ENCODE peak calls at places on chromosomes 7 and 10, in six cellular contexts. Z is H1, O is IMR-90, L is H9, W is mesenchymal stem cell, U is trophoblast cell. E is an unnamed sample. For H3K27me3, the result is how much of the 10 kb centered on the place peaks cover.

GRCh38 chr7:129724796-129725195 is 113.3 kb downstream of the NRF1 start:
- DNase-seq in Z (no peak), O (no peak), L (no peak), W (no peak), U (no peak), E (no peak)

GRCh38 chr10:83961620-83962019 is 177.7 kb upstream of the GHITM start:
- DNase-seq in Z (no peak), O (no peak), L (no peak), W (no peak), U (no peak), E (no peak)

GRCh38 chr10:60170250-60170649 is 219.4 kb downstream of the ANK3 start:
- DNase-seq in Z (no peak), O (peak), L (no peak), W (peak), U (peak), E (no peak)

GRCh38 chr10:26365681-26366327 is 72.3 kb upstream of the APBB1IP start:
- DNase-seq in Z (no peak), O (no peak), L (no peak), W (no peak), U (peak), E (no peak)

GRCh38 chr7:80478683-80479082 is 33.2 kb downstream of the GNAT3 start:
- DNase-seq in Z (no peak), O (peak), L (no peak), W (peak), U (peak), E (no peak)

GRCh38 chr7:158847451-158847866 is 8.9 kb upstream of the DYNC2I1 start:
- DNase-seq in Z (no peak), O (no peak), L (no peak), W (peak), U (no peak), E (no peak)

GRCh38 chr10:78864761-78865517 is 203.8 kb upstream of the ZMIZ1 start:
- DNase-seq in Z (no peak), O (no peak), L (no peak), W (no peak), U (no peak), E (no peak)

GRCh38 chr7:23458044-23458443 is 12.2 kb downstream of the IGF2BP3 start:
- DNase-seq in Z (no peak), O (no peak), L (no peak), W (no peak), U (peak), E (no peak)

GRCh38 chr7:20359397-20359963 is 28.8 kb downstream of the ITGB8 start:
- DNase-seq in Z (no peak), O (peak), L (no peak), W (no peak), U (peak), E (no peak)

GRCh38 chr10:50577681-50578350 is 45.9 kb downstream of the SGMS1 start:
- DNase-seq in Z (no peak), O (peak), L (no peak), W (peak), U (peak), E (no peak)

GRCh38 chr10:32163076-32163773 is 107.0 kb upstream of the KIF5B start:
- DNase-seq in Z (no peak), O (peak), L (no peak), W (no peak), U (no peak), E (no peak)

GRCh38 chr7:99975782-99976521 is at the start of gene AZGP1:
- DNase-seq in Z (no peak), O (no peak), L (no peak), W (no peak), U (no peak), E (no peak)

GRCh38 chr10:117539271-117539876 is 3.2 kb upstream of the EMX2 start:
- DNase-seq in Z (no peak), O (no peak), L (no peak), W (no peak), U (no peak), E (no peak)

GRCh38 chr7:84336303-84336702 is 141.7 kb upstream of the SEMA3A start:
- DNase-seq in Z (no peak), O (peak), L (no peak), W (peak), U (peak), E (no peak)

GRCh38 chr10:120950103-120950561 is 99.0 kb downstream of the WDR11 start:
- DNase-seq in Z (no peak), O (peak), L (peak), W (peak), U (peak), E (peak)

GRCh38 chr7:101382937-101383336 is 20.3 kb downstream of the COL26A1 start:
- DNase-seq in Z (no peak), O (no peak), L (no peak), W (no peak), U (no peak), E (no peak)

GRCh38 chr10:128047991-128048826 is 78.0 kb downstream of the MKI67 start:
- DNase-seq in Z (no peak), O (peak), L (no peak), W (peak), U (peak), E (no peak)

GRCh38 chr7:23893942-23894890 is 184.2 kb downstream of the STK31 start:
- DNase-seq in Z (no peak), O (no peak), L (no peak), W (peak), U (no peak), E (no peak)

GRCh38 chr7:96481831-96482230 is 159.9 kb upstream of the SLC25A13 start:
- DNase-seq in Z (no peak), O (peak), L (no peak), W (no peak), U (peak), E (no peak)

GRCh38 chr10:1648648-1649047 is 88.7 kb downstream of the ADARB2 start:
- DNase-seq in Z (no peak), O (no peak), L (no peak), W (no peak), U (no peak), E (no peak)

GRCh38 chr7:6833636-6834035 is 7.6 kb upstream of the CCZ1B start:
- DNase-seq in Z (no peak), O (no peak), L (no peak), W (no peak), U (no peak), E (no peak)

GRCh38 chr7:6831018-6831725 is 5.1 kb upstream of the CCZ1B start:
- DNase-seq in Z (no peak), O (no peak), L (no peak), W (no peak), U (no peak), E (no peak)
- H3K27me3 ChIP-seq in Z (under half), O (under half), L (under half), W (under half), U (under half), E (under half)

DNA sequence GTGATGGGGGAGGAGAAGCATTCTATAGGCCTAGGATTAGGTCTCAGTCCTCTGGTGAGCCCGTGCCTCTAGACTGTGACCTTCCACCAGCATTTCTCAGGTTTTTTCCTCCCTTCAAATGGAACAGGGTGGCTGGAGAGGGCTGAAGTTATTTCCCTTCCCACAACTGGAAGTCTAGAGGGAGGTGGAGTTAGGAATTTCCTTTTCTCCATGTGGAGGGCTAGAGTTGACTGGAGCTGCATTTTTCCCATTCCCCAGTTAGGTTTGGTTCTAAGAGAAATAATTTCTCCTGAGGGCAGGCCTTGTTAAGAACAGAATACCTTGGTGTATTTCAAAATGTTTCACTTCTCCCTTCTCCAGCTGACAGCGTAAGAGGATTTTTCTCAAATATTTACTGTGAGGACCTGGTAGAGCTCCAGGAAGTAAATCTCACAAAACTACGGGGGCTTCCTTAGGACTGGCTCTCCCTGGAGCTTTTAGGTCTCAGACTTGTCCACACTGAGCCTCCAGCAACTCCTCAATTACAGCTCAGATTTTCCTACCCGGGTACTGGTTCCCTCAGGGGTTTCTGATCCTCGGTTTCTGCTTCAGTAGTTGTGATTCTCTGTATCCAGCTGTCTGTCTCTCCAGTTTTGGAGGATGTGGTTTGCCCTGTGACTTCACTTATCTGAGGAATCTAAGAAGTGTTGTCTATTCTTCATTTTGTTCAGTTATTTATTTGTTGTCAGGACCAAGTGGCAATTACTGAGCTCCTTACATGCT is 6.0 kb upstream of the REEP3 start:
- DNase-seq in Z (peak), O (peak), L (peak), W (peak), U (peak), E (no peak)
- H4K8ac ChIP-seq in Z (no peak), O (no peak), L (no peak), W (no peak), U (peak), E (no peak)

GRCh38 chr10:43569681-43570080 is 4.7 kb downstream of the ZNF239 start:
- DNase-seq in Z (no peak), O (no peak), L (no peak), W (no peak), U (no peak), E (no peak)
- H4K91ac ChIP-seq in Z (no peak), O (no peak), L (no peak), W (no peak), U (no peak), E (no peak)

GRCh38 chr7:149761307-149761706 is 12.1 kb downstream of the ZNF467 start:
- DNase-seq in Z (no peak), O (no peak), L (no peak), W (no peak), U (no peak), E (no peak)
- H3K27me3 ChIP-seq in Z (half or more), O (under half), L (under half), W (half or more), U (under half), E (under half)

DNA sequence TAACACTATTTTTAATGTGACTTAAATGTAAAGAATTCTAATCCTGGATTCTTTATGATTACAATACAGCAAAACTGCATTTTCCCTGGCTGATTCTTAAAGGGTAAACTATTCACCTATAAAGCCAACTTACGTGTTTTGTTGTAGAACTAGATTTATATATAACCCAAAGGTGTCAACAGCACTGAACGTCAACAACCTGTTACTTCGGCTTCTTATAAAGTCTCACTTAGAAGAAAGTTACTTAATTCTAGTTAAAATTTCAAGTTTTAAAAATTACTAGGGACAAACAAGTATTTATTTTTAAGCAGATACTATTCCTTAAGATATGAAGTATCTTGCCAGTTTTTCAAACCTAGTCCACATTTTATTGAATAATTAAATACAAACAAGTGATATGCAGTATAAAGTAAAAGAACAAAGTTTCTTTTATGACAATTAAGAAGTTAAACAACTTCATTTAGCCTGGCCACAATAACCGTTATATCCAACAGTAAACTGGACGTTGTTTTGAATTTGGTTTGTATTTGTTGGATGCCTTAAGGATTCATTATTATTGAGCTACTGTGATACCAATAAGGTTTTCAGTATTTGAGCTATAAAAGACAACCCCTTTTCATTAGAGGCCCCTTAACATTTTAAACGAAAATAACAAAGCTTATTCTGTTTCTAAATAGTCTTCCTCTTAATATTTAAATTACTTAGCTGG is 83.2 kb downstream of the SNX10 start:
- DNase-seq in Z (no peak), O (no peak), L (no peak), W (no peak), U (no peak), E (no peak)
- H4K8ac ChIP-seq in Z (no peak), O (no peak), L (no peak), W (no peak), U (no peak), E (no peak)

DNA sequence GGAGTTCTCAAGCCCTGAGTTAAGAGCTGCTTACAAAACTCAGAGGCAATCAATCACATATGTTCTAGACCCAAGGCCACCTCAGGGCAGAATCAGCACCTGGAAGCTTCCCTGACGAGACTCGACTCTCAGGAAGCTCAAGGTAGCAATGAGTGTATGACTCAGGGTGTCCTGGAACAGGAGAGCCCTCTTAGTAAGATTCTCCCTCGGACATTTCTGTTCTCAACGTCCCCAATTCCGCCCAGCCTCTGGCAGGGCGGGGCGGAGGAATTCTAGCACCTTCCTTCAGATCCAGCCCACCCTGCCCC is 39.6 kb upstream of the PROSER2 start:
- DNase-seq in Z (no peak), O (no peak), L (no peak), W (no peak), U (peak), E (no peak)
- H4K91ac ChIP-seq in Z (no peak), O (no peak), L (no peak), W (no peak), U (no peak), E (no peak)

GRCh38 chr10:47244560-47245500 is 55.2 kb upstream of the GDF10 start:
- DNase-seq in Z (no peak), O (no peak), L (peak), W (no peak), U (no peak), E (no peak)

GRCh38 chr10:47243791-47244190 is 56.2 kb upstream of the GDF10 start:
- DNase-seq in Z (no peak), O (no peak), L (peak), W (no peak), U (no peak), E (no peak)

GRCh38 chr10:47241256-47241655 is 58.7 kb upstream of the GDF10 start:
- DNase-seq in Z (no peak), O (no peak), L (peak), W (no peak), U (no peak), E (no peak)

GRCh38 chr10:47241946-47242900 is 57.8 kb upstream of the GDF10 start:
- DNase-seq in Z (no peak), O (no peak), L (peak), W (no peak), U (no peak), E (no peak)

GRCh38 chr10:47243356-47243755 is 56.6 kb upstream of the GDF10 start:
- DNase-seq in Z (no peak), O (no peak), L (no peak), W (no peak), U (no peak), E (no peak)
- H3K27me3 ChIP-seq in Z (under half), O (under half), L (under half), W (half or more), U (under half), E (under half)

DNA sequence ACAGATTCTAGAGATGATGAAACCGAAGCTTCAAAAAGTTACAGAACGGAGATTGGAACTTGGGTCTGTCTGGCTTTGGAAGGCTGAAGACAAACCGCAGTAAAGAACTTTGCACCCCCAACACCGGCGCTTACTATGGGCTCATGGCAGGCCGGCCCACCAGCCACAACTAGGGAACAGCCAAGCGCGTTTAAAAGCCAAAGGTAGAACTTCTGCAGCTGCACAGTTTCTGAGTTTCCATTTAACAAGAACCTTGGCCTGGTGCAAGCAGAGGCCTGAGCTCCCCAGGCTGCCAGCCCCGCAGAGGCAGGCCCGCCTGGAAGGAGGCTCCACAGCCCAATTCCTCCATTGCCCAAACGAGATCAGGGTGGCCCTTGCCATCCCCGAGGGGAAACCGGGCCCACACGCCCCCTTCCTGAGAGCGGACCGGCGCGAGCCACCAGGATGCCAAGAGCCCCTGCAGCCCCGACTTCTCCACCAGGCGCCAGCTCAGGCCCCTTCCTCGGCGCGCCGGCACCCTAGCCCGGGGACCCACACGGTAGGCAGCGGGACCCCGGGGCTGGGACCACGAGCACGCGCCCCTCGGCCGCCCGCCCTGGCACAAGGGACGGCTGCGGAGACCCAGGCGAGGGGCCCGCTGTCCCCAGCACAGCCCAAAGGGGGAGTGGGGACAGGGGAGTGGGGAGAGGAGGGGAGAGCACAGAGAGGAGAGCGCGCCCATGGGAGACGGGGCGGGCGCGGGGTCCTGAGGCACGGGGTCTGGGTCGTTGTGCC is 566 bp downstream of the MAD1L1 start:
- DNase-seq in Z (no peak), O (no peak), L (no peak), W (peak), U (peak), E (no peak)
- H4K8ac ChIP-seq in Z (peak), O (no peak), L (no peak), W (no peak), U (peak), E (peak)

E was measured in neuronal stem cell.